ENCODE peak calls at places on chromosomes 1 and 21, in four cellular contexts. One of them, this sample, is unnamed.

GRCh38 chr1:51956528-51957509 is 33.7 kb downstream of the RAB3B start:
- DNase-seq in astrocyte of the spinal cord: peak
- DNase-seq in coronary artery: no peak
- DNase-seq in left ventricle myocardium inferior: no peak
- DNase-seq in this sample: no peak

GRCh38 chr1:47852006-47852686 is 145.0 kb downstream of the TRABD2B start:
- DNase-seq in astrocyte of the spinal cord: no peak
- DNase-seq in coronary artery: peak
- DNase-seq in left ventricle myocardium inferior: no peak
- DNase-seq in this sample: no peak

GRCh38 chr1:162074548-162074947 is 5.1 kb downstream of the NOS1AP start:
- DNase-seq in astrocyte of the spinal cord: no peak
- DNase-seq in coronary artery: no peak
- DNase-seq in left ventricle myocardium inferior: no peak
- DNase-seq in this sample: no peak

GRCh38 chr21:17786219-17787181 is 32.7 kb downstream of the C21orf91 start:
- DNase-seq in astrocyte of the spinal cord: no peak
- DNase-seq in coronary artery: no peak
- DNase-seq in left ventricle myocardium inferior: no peak
- DNase-seq in this sample: no peak

GRCh38 chr1:222073307-222073995 is 331.6 kb upstream of the DUSP10 start:
- DNase-seq in astrocyte of the spinal cord: peak
- DNase-seq in coronary artery: no peak
- DNase-seq in left ventricle myocardium inferior: no peak
- DNase-seq in this sample: no peak

GRCh38 chr1:228902781-228903572 is 167.7 kb downstream of the RHOU start:
- DNase-seq in astrocyte of the spinal cord: peak
- DNase-seq in coronary artery: peak
- DNase-seq in left ventricle myocardium inferior: peak
- DNase-seq in this sample: no peak

GRCh38 chr1:15033264-15033663 is 120.3 kb upstream of the TMEM51 start:
- DNase-seq in astrocyte of the spinal cord: peak
- DNase-seq in coronary artery: no peak
- DNase-seq in left ventricle myocardium inferior: no peak
- DNase-seq in this sample: no peak

GRCh38 chr1:21894034-21894881 is 42.9 kb downstream of the HSPG2 start:
- DNase-seq in astrocyte of the spinal cord: no peak
- DNase-seq in coronary artery: no peak
- DNase-seq in left ventricle myocardium inferior: peak
- DNase-seq in this sample: no peak

GRCh38 chr21:44958471-44959191 is 18.8 kb downstream of the SLX9 start:
- DNase-seq in astrocyte of the spinal cord: peak
- DNase-seq in coronary artery: peak
- DNase-seq in left ventricle myocardium inferior: peak
- DNase-seq in this sample: peak

GRCh38 chr1:43979261-43979527 is 184 bp downstream of the B4GALT2 start:
- DNase-seq in astrocyte of the spinal cord: no peak
- DNase-seq in coronary artery: no peak
- DNase-seq in left ventricle myocardium inferior: no peak
- DNase-seq in this sample: no peak

GRCh38 chr1:224245188-224245587 is 62.1 kb downstream of the DEGS1 start:
- DNase-seq in astrocyte of the spinal cord: peak
- DNase-seq in coronary artery: no peak
- DNase-seq in left ventricle myocardium inferior: peak
- DNase-seq in this sample: peak

GRCh38 chr1:184882649-184883303 is 91.5 kb downstream of the NIBAN1 start:
- DNase-seq in astrocyte of the spinal cord: no peak
- DNase-seq in coronary artery: peak
- DNase-seq in left ventricle myocardium inferior: peak
- DNase-seq in this sample: no peak

GRCh38 chr1:32893198-32894018 is 7.1 kb downstream of the HPCA start:
- DNase-seq in astrocyte of the spinal cord: peak
- DNase-seq in coronary artery: no peak
- DNase-seq in left ventricle myocardium inferior: peak
- DNase-seq in this sample: no peak

GRCh38 chr1:230772457-230773395 is 25.5 kb downstream of the CAPN9 start:
- DNase-seq in astrocyte of the spinal cord: peak
- DNase-seq in coronary artery: no peak
- DNase-seq in left ventricle myocardium inferior: peak
- DNase-seq in this sample: no peak

GRCh38 chr21:46181436-46181835 is 2.8 kb downstream of the SPATC1L start:
- DNase-seq in astrocyte of the spinal cord: no peak
- DNase-seq in coronary artery: peak
- DNase-seq in left ventricle myocardium inferior: no peak
- DNase-seq in this sample: no peak

GRCh38 chr21:45178072-45178608 is 103.8 kb downstream of the ADARB1 start:
- DNase-seq in astrocyte of the spinal cord: no peak
- DNase-seq in coronary artery: peak
- DNase-seq in left ventricle myocardium inferior: no peak
- DNase-seq in this sample: no peak

GRCh38 chr21:42356036-42356435 is 5.2 kb upstream of the TFF2 start:
- DNase-seq in astrocyte of the spinal cord: no peak
- DNase-seq in coronary artery: no peak
- DNase-seq in left ventricle myocardium inferior: no peak
- DNase-seq in this sample: no peak

GRCh38 chr1:219329606-219330005 is 155.9 kb downstream of the LYPLAL1 start:
- DNase-seq in astrocyte of the spinal cord: peak
- DNase-seq in coronary artery: no peak
- DNase-seq in left ventricle myocardium inferior: no peak
- DNase-seq in this sample: no peak

GRCh38 chr1:201072149-201072548 is 40.1 kb downstream of the CACNA1S start:
- DNase-seq in astrocyte of the spinal cord: no peak
- DNase-seq in coronary artery: no peak
- DNase-seq in left ventricle myocardium inferior: no peak
- DNase-seq in this sample: no peak

GRCh38 chr1:42311897-42312296 is 23.1 kb downstream of the FOXJ3 start:
- DNase-seq in astrocyte of the spinal cord: no peak
- DNase-seq in coronary artery: no peak
- DNase-seq in left ventricle myocardium inferior: no peak
- DNase-seq in this sample: no peak

GRCh38 chr1:204971700-204972336 is 71.2 kb upstream of the CNTN2 start:
- DNase-seq in astrocyte of the spinal cord: no peak
- DNase-seq in coronary artery: no peak
- DNase-seq in left ventricle myocardium inferior: no peak
- DNase-seq in this sample: peak

GRCh38 chr1:39926343-39926769 is 24.6 kb upstream of the MYCL start:
- DNase-seq in astrocyte of the spinal cord: peak
- DNase-seq in coronary artery: no peak
- DNase-seq in left ventricle myocardium inferior: no peak
- DNase-seq in this sample: peak

GRCh38 chr1:17569200-17570139 is 30.0 kb downstream of the ARHGEF10L start:
- DNase-seq in astrocyte of the spinal cord: peak
- DNase-seq in coronary artery: peak
- DNase-seq in left ventricle myocardium inferior: peak
- DNase-seq in this sample: peak

GRCh38 chr1:151237678-151238466 is 16.7 kb upstream of the PSMD4 start:
- DNase-seq in astrocyte of the spinal cord: no peak
- DNase-seq in coronary artery: no peak
- DNase-seq in left ventricle myocardium inferior: no peak
- DNase-seq in this sample: no peak

GRCh38 chr1:162937721-162938395 is 76.9 kb upstream of the CCDC190 start:
- DNase-seq in astrocyte of the spinal cord: no peak
- DNase-seq in coronary artery: no peak
- DNase-seq in left ventricle myocardium inferior: no peak
- DNase-seq in this sample: no peak

GRCh38 chr1:83029916-83030315 is 969.0 kb downstream of the TTLL7 start:
- DNase-seq in astrocyte of the spinal cord: peak
- DNase-seq in coronary artery: no peak
- DNase-seq in left ventricle myocardium inferior: no peak
- DNase-seq in this sample: no peak

GRCh38 chr1:58143972-58144752 is 402.4 kb downstream of the OMA1 start:
- DNase-seq in astrocyte of the spinal cord: no peak
- DNase-seq in coronary artery: no peak
- DNase-seq in left ventricle myocardium inferior: no peak
- DNase-seq in this sample: no peak

GRCh38 chr1:169245706-169246105 is 121.9 kb downstream of the NME7 start:
- DNase-seq in astrocyte of the spinal cord: no peak
- DNase-seq in coronary artery: no peak
- DNase-seq in left ventricle myocardium inferior: no peak
- DNase-seq in this sample: no peak

GRCh38 chr1:57868895-57869294 is 445.0 kb upstream of the DAB1 start:
- DNase-seq in astrocyte of the spinal cord: no peak
- DNase-seq in coronary artery: no peak
- DNase-seq in left ventricle myocardium inferior: no peak
- DNase-seq in this sample: no peak

GRCh38 chr1:78472251-78472620 is 18.5 kb upstream of the PTGFR start:
- DNase-seq in astrocyte of the spinal cord: no peak
- DNase-seq in coronary artery: no peak
- DNase-seq in left ventricle myocardium inferior: no peak
- DNase-seq in this sample: no peak

GRCh38 chr1:240492832-240493440 is 119.0 kb downstream of the GREM2 start:
- DNase-seq in astrocyte of the spinal cord: peak
- DNase-seq in coronary artery: no peak
- DNase-seq in left ventricle myocardium inferior: no peak
- DNase-seq in this sample: no peak
- TF ChIP-seq CTCF in astrocyte of the spinal cord: peak
- TF ChIP-seq CTCF in coronary artery: no peak
- TF ChIP-seq CTCF in left ventricle myocardium inferior: peak
- TF ChIP-seq CTCF in this sample: no peak

GRCh38 chr1:110476028-110476765 is 25.2 kb downstream of the PROK1 start:
- DNase-seq in astrocyte of the spinal cord: no peak
- DNase-seq in coronary artery: no peak
- DNase-seq in left ventricle myocardium inferior: no peak
- DNase-seq in this sample: no peak

GRCh38 chr1:110478241-110478640 is 27.3 kb downstream of the PROK1 start:
- DNase-seq in astrocyte of the spinal cord: no peak
- DNase-seq in coronary artery: no peak
- DNase-seq in left ventricle myocardium inferior: no peak
- DNase-seq in this sample: no peak

GRCh38 chr1:110477041-110477440 is 26.1 kb downstream of the PROK1 start:
- DNase-seq in astrocyte of the spinal cord: peak
- DNase-seq in coronary artery: no peak
- DNase-seq in left ventricle myocardium inferior: no peak
- DNase-seq in this sample: no peak

GRCh38 chr1:110478886-110479285 is 27.9 kb downstream of the PROK1 start:
- DNase-seq in astrocyte of the spinal cord: no peak
- DNase-seq in coronary artery: no peak
- DNase-seq in left ventricle myocardium inferior: no peak
- DNase-seq in this sample: no peak

GRCh38 chr1:110477445-110477957 is 26.6 kb downstream of the PROK1 start:
- DNase-seq in astrocyte of the spinal cord: no peak
- DNase-seq in coronary artery: no peak
- DNase-seq in left ventricle myocardium inferior: no peak
- DNase-seq in this sample: no peak
- TF ChIP-seq CTCF in astrocyte of the spinal cord: peak
- TF ChIP-seq CTCF in coronary artery: no peak
- TF ChIP-seq CTCF in left ventricle myocardium inferior: no peak
- TF ChIP-seq CTCF in this sample: peak

GRCh38 chr1:155706101-155706619 is 17.3 kb downstream of the DAP3 start:
- DNase-seq in astrocyte of the spinal cord: peak
- DNase-seq in coronary artery: no peak
- DNase-seq in left ventricle myocardium inferior: no peak
- DNase-seq in this sample: no peak

GRCh38 chr1:155713054-155713453 is 24.2 kb downstream of the DAP3 start:
- DNase-seq in astrocyte of the spinal cord: no peak
- DNase-seq in coronary artery: no peak
- DNase-seq in left ventricle myocardium inferior: no peak
- DNase-seq in this sample: no peak

GRCh38 chr1:155709391-155709790 is 20.5 kb downstream of the DAP3 start:
- DNase-seq in astrocyte of the spinal cord: no peak
- DNase-seq in coronary artery: no peak
- DNase-seq in left ventricle myocardium inferior: no peak
- DNase-seq in this sample: no peak
- TF ChIP-seq CTCF in astrocyte of the spinal cord: no peak
- TF ChIP-seq CTCF in coronary artery: no peak
- TF ChIP-seq CTCF in left ventricle myocardium inferior: no peak
- TF ChIP-seq CTCF in this sample: no peak

DNA sequence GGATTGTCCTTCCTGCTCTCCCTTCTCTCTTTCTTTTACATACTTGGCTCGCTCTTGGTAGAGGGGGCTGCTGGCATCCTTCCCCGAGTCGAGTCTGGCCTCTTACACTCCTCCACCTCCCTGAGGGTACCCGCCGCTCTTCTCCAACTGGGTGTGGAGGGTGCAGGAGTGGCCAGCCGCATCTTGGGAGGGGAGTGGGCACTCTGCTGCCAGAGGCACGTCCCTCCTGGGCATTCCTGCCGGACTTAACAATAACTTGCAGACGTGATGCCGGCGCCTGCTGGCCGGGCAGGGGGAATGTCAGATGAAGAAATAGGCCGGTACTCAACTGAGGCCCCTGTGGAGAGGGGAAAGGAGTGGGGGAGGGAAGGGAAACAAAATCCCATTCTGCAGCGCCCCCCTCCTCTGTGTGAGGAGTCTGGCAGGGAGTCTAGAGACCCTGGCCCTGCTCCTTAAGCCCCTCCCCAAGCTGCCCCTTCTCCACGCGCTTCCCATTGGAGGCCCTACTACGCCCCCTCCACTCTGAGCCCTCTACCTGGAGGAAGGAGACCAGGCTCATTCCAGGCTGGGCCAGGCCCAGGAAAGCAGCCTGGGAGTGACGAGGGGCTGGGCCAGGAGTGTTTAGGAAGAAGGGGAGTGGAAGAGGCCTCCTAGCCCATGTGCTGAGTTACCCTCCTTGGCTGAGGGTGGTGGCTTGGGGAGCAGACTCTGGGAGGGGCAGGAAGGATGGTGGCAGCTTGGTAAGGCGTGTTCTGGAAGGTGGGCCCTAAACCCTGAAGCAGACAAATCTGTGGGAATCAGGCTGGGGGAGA is 1.8 kb downstream of the ATP2B4 start:
- DNase-seq in astrocyte of the spinal cord: peak
- DNase-seq in coronary artery: peak
- DNase-seq in left ventricle myocardium inferior: peak
- DNase-seq in this sample: no peak
- TF ChIP-seq CTCF in astrocyte of the spinal cord: peak
- TF ChIP-seq CTCF in coronary artery: no peak
- TF ChIP-seq CTCF in left ventricle myocardium inferior: peak
- TF ChIP-seq CTCF in this sample: no peak

DNA sequence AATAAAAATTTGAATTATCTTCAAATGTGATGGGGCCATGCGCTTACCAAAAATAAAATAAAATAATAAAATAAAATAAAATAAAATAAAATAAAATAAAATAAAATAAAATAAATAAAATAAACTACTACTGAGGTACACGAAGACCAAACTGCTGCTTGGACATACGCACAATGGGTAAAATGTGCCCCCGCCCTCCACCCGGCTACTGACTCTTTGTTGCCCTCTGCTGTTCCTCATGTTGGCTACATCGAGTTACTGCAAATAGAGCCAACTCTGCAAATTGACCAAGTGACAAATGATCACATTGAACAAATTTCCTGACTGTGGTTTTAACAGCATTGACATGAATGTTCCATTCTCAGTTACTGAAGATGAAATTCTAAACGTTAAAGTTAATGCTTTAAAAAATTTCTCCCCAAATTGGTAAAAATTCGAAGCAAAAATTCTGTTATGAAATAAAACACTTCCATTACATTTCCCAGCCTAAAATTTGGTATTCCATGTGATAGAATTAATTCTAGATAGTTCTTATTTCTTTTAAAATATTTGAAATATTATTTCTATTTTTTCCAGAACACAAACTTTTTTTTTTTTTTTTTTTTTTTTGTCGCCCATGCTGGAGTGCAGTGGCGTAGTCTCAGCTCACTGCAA is 18.8 kb upstream of the MAP1LC3C start:
- DNase-seq in astrocyte of the spinal cord: peak
- DNase-seq in coronary artery: no peak
- DNase-seq in left ventricle myocardium inferior: peak
- DNase-seq in this sample: peak
- TF ChIP-seq CTCF in astrocyte of the spinal cord: peak
- TF ChIP-seq CTCF in coronary artery: no peak
- TF ChIP-seq CTCF in left ventricle myocardium inferior: peak
- TF ChIP-seq CTCF in this sample: peak